ENCODE peak calls at places on chromosomes 4 and X, in four cellular contexts. One of them, this sample, is unnamed.
A peak's percentile ranks its signal among the peaks of the same experiment; 100 is the strongest.

GRCh38 chr4:8547108-8547911 is 32.9 kb upstream of the GPR78 start:
- DNase-seq in AG09319: no peak
- DNase-seq in CD4-positive, CD25-positive, alpha-beta regulatory T cell: no peak
- DNase-seq in stimulated activated CD4-positive, alpha-beta T cell treated with anti-CD3 and anti-CD28 coated beads, Interleukin-15, amount 100 ng/mL, for 24 hours: peak; percentile 19
- DNase-seq in this sample: peak; percentile 22

GRCh38 chrX:73182502-73183114 is 32.0 kb downstream of the NAP1L2 start:
- DNase-seq in stimulated activated CD4-positive, alpha-beta T cell treated with anti-CD3 and anti-CD28 coated beads, Interleukin-15, amount 100 ng/mL, for 24 hours: no peak
- DNase-seq in CD4-positive, CD25-positive, alpha-beta regulatory T cell: no peak
- DNase-seq in AG09319: no peak
- DNase-seq in this sample: no peak

GRCh38 chr4:111813565-111814140 is 331.6 kb upstream of the FAM241A start:
- DNase-seq in AG09319: no peak
- DNase-seq in stimulated activated CD4-positive, alpha-beta T cell treated with anti-CD3 and anti-CD28 coated beads, Interleukin-15, amount 100 ng/mL, for 24 hours: no peak
- DNase-seq in CD4-positive, CD25-positive, alpha-beta regulatory T cell: no peak
- DNase-seq in this sample: no peak

GRCh38 chr4:142845293-142846070 is 619 bp downstream of the INPP4B start:
- DNase-seq in CD4-positive, CD25-positive, alpha-beta regulatory T cell: no peak
- DNase-seq in stimulated activated CD4-positive, alpha-beta T cell treated with anti-CD3 and anti-CD28 coated beads, Interleukin-15, amount 100 ng/mL, for 24 hours: peak; percentile 34
- DNase-seq in AG09319: no peak
- DNase-seq in this sample: peak; percentile 36

GRCh38 chr4:21763865-21764264 is 184.7 kb downstream of the KCNIP4 start:
- DNase-seq in stimulated activated CD4-positive, alpha-beta T cell treated with anti-CD3 and anti-CD28 coated beads, Interleukin-15, amount 100 ng/mL, for 24 hours: no peak
- DNase-seq in AG09319: no peak
- DNase-seq in CD4-positive, CD25-positive, alpha-beta regulatory T cell: no peak
- DNase-seq in this sample: no peak

GRCh38 chr4:3744901-3745300 is 21.3 kb upstream of the ADRA2C start:
- DNase-seq in CD4-positive, CD25-positive, alpha-beta regulatory T cell: no peak
- DNase-seq in stimulated activated CD4-positive, alpha-beta T cell treated with anti-CD3 and anti-CD28 coated beads, Interleukin-15, amount 100 ng/mL, for 24 hours: no peak
- DNase-seq in AG09319: no peak
- DNase-seq in this sample: no peak

GRCh38 chrX:15493118-15494082 is at the start of gene PIR:
- DNase-seq in CD4-positive, CD25-positive, alpha-beta regulatory T cell: peak; percentile 3
- DNase-seq in AG09319: peak; percentile 65
- DNase-seq in stimulated activated CD4-positive, alpha-beta T cell treated with anti-CD3 and anti-CD28 coated beads, Interleukin-15, amount 100 ng/mL, for 24 hours: peak; percentile 80
- DNase-seq in this sample: peak; percentile 91

GRCh38 chr4:88478247-88478646 is 21.3 kb downstream of the HERC5 start:
- DNase-seq in stimulated activated CD4-positive, alpha-beta T cell treated with anti-CD3 and anti-CD28 coated beads, Interleukin-15, amount 100 ng/mL, for 24 hours: no peak
- DNase-seq in AG09319: no peak
- DNase-seq in CD4-positive, CD25-positive, alpha-beta regulatory T cell: no peak
- DNase-seq in this sample: no peak

GRCh38 chr4:62953752-62954151 is 1455.5 kb downstream of the TECRL start:
- DNase-seq in stimulated activated CD4-positive, alpha-beta T cell treated with anti-CD3 and anti-CD28 coated beads, Interleukin-15, amount 100 ng/mL, for 24 hours: no peak
- DNase-seq in CD4-positive, CD25-positive, alpha-beta regulatory T cell: no peak
- DNase-seq in AG09319: no peak
- DNase-seq in this sample: no peak

GRCh38 chrX:40012039-40012799 is 85.5 kb downstream of the BCOR start:
- DNase-seq in CD4-positive, CD25-positive, alpha-beta regulatory T cell: no peak
- DNase-seq in AG09319: no peak
- DNase-seq in stimulated activated CD4-positive, alpha-beta T cell treated with anti-CD3 and anti-CD28 coated beads, Interleukin-15, amount 100 ng/mL, for 24 hours: peak; percentile 42
- DNase-seq in this sample: peak; percentile 65

GRCh38 chr4:188008377-188008776 is 12.8 kb downstream of the ZFP42 start:
- DNase-seq in AG09319: peak; percentile 11
- DNase-seq in CD4-positive, CD25-positive, alpha-beta regulatory T cell: no peak
- DNase-seq in stimulated activated CD4-positive, alpha-beta T cell treated with anti-CD3 and anti-CD28 coated beads, Interleukin-15, amount 100 ng/mL, for 24 hours: no peak
- DNase-seq in this sample: peak; percentile 48

GRCh38 chrX:138287200-138287865 is 424.2 kb downstream of the FGF13 start:
- DNase-seq in CD4-positive, CD25-positive, alpha-beta regulatory T cell: no peak
- DNase-seq in stimulated activated CD4-positive, alpha-beta T cell treated with anti-CD3 and anti-CD28 coated beads, Interleukin-15, amount 100 ng/mL, for 24 hours: no peak
- DNase-seq in AG09319: no peak
- DNase-seq in this sample: no peak